ENCODE peak calls at places on chromosomes 12 and 14, in seven cellular contexts. One of them, this sample, is unnamed.

GRCh38 chr12:39622306-39622705 is 2.7 kb upstream of the ABCD2 start:
- DNase-seq in BE2C: no peak
- DNase-seq in BJ: no peak
- DNase-seq in A549: no peak
- DNase-seq in left lung: no peak
- DNase-seq in lung: no peak
- DNase-seq in retinal pigment epithelial cell: no peak
- DNase-seq in this sample: no peak

GRCh38 chr12:27015730-27016076 is 1.5 kb upstream of the TM7SF3 start:
- DNase-seq in retinal pigment epithelial cell: no peak
- DNase-seq in BJ: no peak
- DNase-seq in lung: no peak
- DNase-seq in left lung: no peak
- DNase-seq in BE2C: no peak
- DNase-seq in A549: peak
- DNase-seq in this sample: peak

GRCh38 chr12:95385246-95385645 is 88.7 kb upstream of the METAP2 start:
- DNase-seq in lung: no peak
- DNase-seq in left lung: no peak
- DNase-seq in A549: no peak
- DNase-seq in BJ: no peak
- DNase-seq in retinal pigment epithelial cell: peak
- DNase-seq in BE2C: no peak
- DNase-seq in this sample: no peak

GRCh38 chr14:23352506-23353432 is at the start of gene SLC22A17:
- DNase-seq in BJ: peak
- DNase-seq in left lung: no peak
- DNase-seq in lung: peak
- DNase-seq in retinal pigment epithelial cell: no peak
- DNase-seq in A549: peak
- DNase-seq in BE2C: peak
- DNase-seq in this sample: peak

GRCh38 chr12:16163891-16164290 is 113.6 kb downstream of the SLC15A5 start:
- DNase-seq in BJ: no peak
- DNase-seq in A549: no peak
- DNase-seq in lung: no peak
- DNase-seq in left lung: no peak
- DNase-seq in BE2C: no peak
- DNase-seq in retinal pigment epithelial cell: no peak
- DNase-seq in this sample: no peak

GRCh38 chr12:122050706-122051105 is 27.9 kb upstream of the MLXIP start:
- DNase-seq in left lung: no peak
- DNase-seq in lung: no peak
- DNase-seq in A549: no peak
- DNase-seq in BJ: no peak
- DNase-seq in BE2C: no peak
- DNase-seq in retinal pigment epithelial cell: no peak
- DNase-seq in this sample: no peak

GRCh38 chr12:93002278-93003054 is 73.4 kb upstream of the EEA1 start:
- DNase-seq in A549: no peak
- DNase-seq in left lung: no peak
- DNase-seq in BJ: peak
- DNase-seq in lung: no peak
- DNase-seq in retinal pigment epithelial cell: peak
- DNase-seq in BE2C: no peak
- DNase-seq in this sample: peak

GRCh38 chr12:19757317-19757877 is 318.1 kb downstream of the AEBP2 start:
- DNase-seq in BE2C: no peak
- DNase-seq in BJ: no peak
- DNase-seq in retinal pigment epithelial cell: no peak
- DNase-seq in lung: no peak
- DNase-seq in left lung: no peak
- DNase-seq in A549: peak
- DNase-seq in this sample: peak

GRCh38 chr14:90521121-90521929 is 124.5 kb downstream of the CALM1 start:
- DNase-seq in left lung: peak
- DNase-seq in A549: no peak
- DNase-seq in lung: no peak
- DNase-seq in retinal pigment epithelial cell: peak
- DNase-seq in BE2C: no peak
- DNase-seq in BJ: no peak
- DNase-seq in this sample: no peak

GRCh38 chr12:389138-390096 is at the start of gene KDM5A:
- DNase-seq in BJ: peak
- DNase-seq in A549: peak
- DNase-seq in retinal pigment epithelial cell: peak
- DNase-seq in lung: peak
- DNase-seq in BE2C: peak
- DNase-seq in left lung: peak
- DNase-seq in this sample: peak

GRCh38 chr14:77123381-77124344 is 17.9 kb downstream of the ZDHHC22 start:
- DNase-seq in BE2C: no peak
- DNase-seq in A549: no peak
- DNase-seq in BJ: no peak
- DNase-seq in lung: peak
- DNase-seq in retinal pigment epithelial cell: no peak
- DNase-seq in left lung: peak
- DNase-seq in this sample: no peak

GRCh38 chr12:119036878-119037493 is 55.6 kb downstream of the SRRM4 start:
- DNase-seq in left lung: no peak
- DNase-seq in retinal pigment epithelial cell: no peak
- DNase-seq in BE2C: peak
- DNase-seq in A549: peak
- DNase-seq in BJ: no peak
- DNase-seq in lung: no peak
- DNase-seq in this sample: no peak

GRCh38 chr12:19306366-19306765 is 132.9 kb upstream of the AEBP2 start:
- DNase-seq in left lung: no peak
- DNase-seq in lung: no peak
- DNase-seq in retinal pigment epithelial cell: no peak
- DNase-seq in BJ: no peak
- DNase-seq in BE2C: no peak
- DNase-seq in A549: no peak
- DNase-seq in this sample: no peak

GRCh38 chr14:94100847-94101246 is 9.7 kb upstream of the IFI27 start:
- DNase-seq in retinal pigment epithelial cell: no peak
- DNase-seq in left lung: no peak
- DNase-seq in A549: peak
- DNase-seq in BJ: peak
- DNase-seq in BE2C: no peak
- DNase-seq in lung: no peak
- DNase-seq in this sample: peak

GRCh38 chr12:54368709-54369596 is 4.7 kb upstream of the GPR84 start:
- DNase-seq in retinal pigment epithelial cell: no peak
- DNase-seq in A549: peak
- DNase-seq in lung: peak
- DNase-seq in BE2C: peak
- DNase-seq in BJ: peak
- DNase-seq in left lung: peak
- DNase-seq in this sample: peak

GRCh38 chr12:120416490-120417216 is 21.3 kb upstream of the COX6A1 start:
- DNase-seq in BJ: no peak
- DNase-seq in A549: no peak
- DNase-seq in lung: no peak
- DNase-seq in retinal pigment epithelial cell: no peak
- DNase-seq in BE2C: no peak
- DNase-seq in left lung: no peak
- DNase-seq in this sample: no peak

GRCh38 chr14:23623962-23624361 is 12.2 kb upstream of the DHRS2 start:
- DNase-seq in retinal pigment epithelial cell: no peak
- DNase-seq in A549: no peak
- DNase-seq in left lung: no peak
- DNase-seq in BJ: no peak
- DNase-seq in BE2C: no peak
- DNase-seq in lung: no peak
- DNase-seq in this sample: no peak

DNA sequence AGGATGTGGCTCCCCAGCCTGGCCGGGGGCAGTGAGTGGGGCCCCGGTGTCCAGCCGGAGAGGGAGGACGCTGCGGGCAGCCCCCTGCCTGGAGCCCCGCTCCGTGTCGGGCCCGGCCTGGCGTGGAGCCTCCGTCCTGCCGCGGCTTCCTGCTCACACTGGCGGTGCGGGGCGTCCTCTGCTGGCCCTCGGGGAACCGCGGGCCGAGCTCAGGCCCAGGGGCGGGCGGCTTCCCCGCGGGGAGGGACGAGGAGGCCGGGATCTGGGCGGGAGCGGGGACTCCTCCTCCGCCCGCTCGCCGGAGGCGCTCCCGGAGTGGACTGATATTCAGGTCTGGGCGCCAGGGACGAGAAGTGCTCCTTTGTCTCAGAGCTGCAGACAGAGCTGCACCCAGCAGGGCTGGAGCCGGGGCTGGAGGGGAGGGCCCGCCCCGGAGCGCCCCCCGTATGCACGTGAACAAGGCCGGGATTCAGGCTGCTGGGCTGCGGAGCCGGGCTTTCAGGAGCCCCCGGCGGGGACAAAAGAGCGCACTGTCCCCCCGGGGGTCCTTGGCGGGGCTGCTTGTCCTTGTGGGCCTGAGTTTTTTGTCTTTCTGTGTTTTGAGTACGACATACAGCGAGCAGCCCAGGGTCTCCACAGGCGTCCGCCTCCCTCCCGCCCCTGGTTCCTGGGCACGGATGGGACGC is 2.3 kb downstream of the MMP17 start:
- DNase-seq in BE2C: peak
- DNase-seq in lung: peak
- DNase-seq in A549: peak
- DNase-seq in left lung: peak
- DNase-seq in retinal pigment epithelial cell: no peak
- DNase-seq in BJ: no peak
- DNase-seq in this sample: peak
- TF ChIP-seq CTCF in BE2C: peak
- TF ChIP-seq CTCF in lung: peak
- TF ChIP-seq CTCF in A549: peak
- TF ChIP-seq CTCF in left lung: peak
- TF ChIP-seq CTCF in retinal pigment epithelial cell: peak
- TF ChIP-seq CTCF in BJ: peak
- TF ChIP-seq CTCF in this sample: peak

GRCh38 chr12:78585132-78585531 is 279.4 kb upstream of the SYT1 start:
- DNase-seq in A549: no peak
- DNase-seq in left lung: no peak
- DNase-seq in BJ: no peak
- DNase-seq in lung: no peak
- DNase-seq in BE2C: no peak
- DNase-seq in retinal pigment epithelial cell: no peak
- DNase-seq in this sample: no peak

GRCh38 chr12:78580296-78580695 is 284.3 kb upstream of the SYT1 start:
- DNase-seq in lung: no peak
- DNase-seq in BJ: no peak
- DNase-seq in BE2C: no peak
- DNase-seq in left lung: no peak
- DNase-seq in retinal pigment epithelial cell: no peak
- DNase-seq in A549: no peak
- DNase-seq in this sample: no peak

GRCh38 chr12:78586790-78587189 is 277.8 kb upstream of the SYT1 start:
- DNase-seq in BJ: no peak
- DNase-seq in lung: no peak
- DNase-seq in retinal pigment epithelial cell: no peak
- DNase-seq in BE2C: no peak
- DNase-seq in left lung: peak
- DNase-seq in A549: no peak
- DNase-seq in this sample: no peak

DNA sequence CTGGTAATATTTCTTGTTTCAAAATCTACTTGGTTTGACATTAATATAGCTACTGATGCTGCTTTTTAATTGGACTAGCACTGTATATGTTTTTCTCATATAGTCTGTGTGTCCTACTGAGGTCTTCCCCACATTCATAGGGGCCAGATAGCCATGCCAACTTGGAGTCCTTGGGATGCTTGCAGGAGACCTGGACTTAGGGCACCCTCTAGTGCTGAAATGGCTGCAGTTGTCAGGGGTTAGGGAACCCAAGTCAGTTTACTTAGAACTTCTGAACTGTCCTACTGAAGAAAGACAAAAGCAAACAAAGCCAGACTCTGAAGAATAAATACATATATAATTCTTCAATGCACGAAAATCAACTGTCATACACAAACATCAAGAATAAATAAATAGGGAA is 279.9 kb upstream of the SYT1 start:
- DNase-seq in A549: peak
- DNase-seq in retinal pigment epithelial cell: no peak
- DNase-seq in BJ: no peak
- DNase-seq in lung: no peak
- DNase-seq in left lung: no peak
- DNase-seq in BE2C: peak
- DNase-seq in this sample: no peak
- TF ChIP-seq CTCF in A549: no peak
- TF ChIP-seq CTCF in retinal pigment epithelial cell: peak
- TF ChIP-seq CTCF in BJ: peak
- TF ChIP-seq CTCF in lung: no peak
- TF ChIP-seq CTCF in left lung: no peak
- TF ChIP-seq CTCF in BE2C: peak
- TF ChIP-seq CTCF in this sample: peak

GRCh38 chr12:2588345-2588744 is 206.4 kb upstream of the FKBP4 start:
- DNase-seq in BE2C: no peak
- DNase-seq in left lung: no peak
- DNase-seq in lung: no peak
- DNase-seq in retinal pigment epithelial cell: no peak
- DNase-seq in BJ: no peak
- DNase-seq in A549: no peak
- DNase-seq in this sample: no peak
- TF ChIP-seq CTCF in BE2C: no peak
- TF ChIP-seq CTCF in left lung: no peak
- TF ChIP-seq CTCF in lung: no peak
- TF ChIP-seq CTCF in retinal pigment epithelial cell: no peak
- TF ChIP-seq CTCF in BJ: no peak
- TF ChIP-seq CTCF in A549: no peak
- TF ChIP-seq CTCF in this sample: no peak

DNA sequence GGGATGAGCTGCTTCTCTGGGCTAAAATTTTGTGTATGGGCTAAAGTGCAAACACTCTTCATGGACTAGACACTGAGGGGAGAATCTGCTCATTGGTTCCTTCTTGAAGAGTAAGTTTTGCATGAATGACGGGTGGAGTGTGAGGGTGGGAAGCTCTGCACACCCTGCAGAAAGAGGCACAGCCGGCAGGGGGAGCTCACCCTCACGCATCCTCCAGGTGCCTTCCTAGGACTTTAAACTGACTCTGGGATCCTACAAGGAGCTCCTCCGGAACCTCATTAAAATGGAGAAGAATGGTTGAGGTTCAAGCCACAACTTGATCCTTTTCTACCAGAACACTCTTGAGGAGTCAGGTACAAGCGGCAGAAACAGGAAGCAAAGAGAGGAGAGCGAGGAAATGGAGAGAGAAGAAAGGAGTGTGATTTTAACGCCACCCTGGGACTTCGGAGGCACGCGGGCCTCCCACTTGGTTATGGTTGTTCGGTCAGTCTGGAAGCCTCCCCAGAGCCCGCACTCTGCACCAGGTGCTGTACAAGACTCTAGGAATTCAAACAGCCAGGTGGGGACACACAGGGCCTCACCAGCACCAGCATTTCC is 87.5 kb downstream of the SETD3 start:
- DNase-seq in left lung: no peak
- DNase-seq in lung: no peak
- DNase-seq in retinal pigment epithelial cell: no peak
- DNase-seq in A549: peak
- DNase-seq in BJ: no peak
- DNase-seq in BE2C: peak
- DNase-seq in this sample: no peak
- TF ChIP-seq CTCF in left lung: peak
- TF ChIP-seq CTCF in lung: peak
- TF ChIP-seq CTCF in retinal pigment epithelial cell: peak
- TF ChIP-seq CTCF in A549: peak
- TF ChIP-seq CTCF in BJ: peak
- TF ChIP-seq CTCF in BE2C: peak
- TF ChIP-seq CTCF in this sample: peak

GRCh38 chr14:103504991-103505565 is 17.6 kb downstream of the CKB start:
- DNase-seq in BJ: no peak
- DNase-seq in BE2C: no peak
- DNase-seq in lung: no peak
- DNase-seq in retinal pigment epithelial cell: no peak
- DNase-seq in left lung: no peak
- DNase-seq in A549: peak
- DNase-seq in this sample: no peak
- TF ChIP-seq CTCF in BJ: no peak
- TF ChIP-seq CTCF in BE2C: peak
- TF ChIP-seq CTCF in lung: no peak
- TF ChIP-seq CTCF in retinal pigment epithelial cell: peak
- TF ChIP-seq CTCF in left lung: no peak
- TF ChIP-seq CTCF in A549: no peak
- TF ChIP-seq CTCF in this sample: peak